ENCODE peak calls at places on chromosome 14, in nine cellular contexts. X is fibroblast of the aortic adventitia; B is stimulated activated CD8-positive, alpha-beta memory T cell treated with anti-CD3 and anti-CD28 coated beads, Interleukin-12 subunit alpha, Interleukin-12 subunit beta, amount 100 ng/mL, for 4 hours; O is IMR-90; A is Daoy; M is naive thymus-derived CD8-positive, alpha-beta T cell; K is NCI-H1694; J is thoracic aorta; C is M059J. R is an unnamed sample.

GRCh38 chr14:105999361-106000028 is 473.1 kb downstream of the TMEM121 start:
- DNase-seq in X (no peak), B (peak), O (no peak), A (peak), M (peak), K (peak), J (no peak), C (peak), R (no peak)

GRCh38 chr14:75022655-75023054 is 19.9 kb downstream of the EIF2B2 start:
- DNase-seq in X (no peak), B (no peak), O (no peak), A (peak), M (no peak), K (peak), J (no peak), C (peak), R (no peak)

GRCh38 chr14:90604356-90604755 is 207.5 kb downstream of the CALM1 start:
- DNase-seq in X (peak), B (no peak), O (no peak), A (no peak), M (no peak), K (no peak), J (no peak), C (no peak), R (no peak)

GRCh38 chr14:75229923-75230792 is 48.5 kb upstream of the FOS start:
- DNase-seq in X (peak), B (peak), O (peak), A (peak), M (peak), K (no peak), J (no peak), C (peak), R (peak)

GRCh38 chr14:91036741-91037469 is 23.5 kb downstream of the RPS6KA5 start:
- DNase-seq in X (no peak), B (no peak), O (no peak), A (no peak), M (no peak), K (no peak), J (no peak), C (no peak), R (no peak)

GRCh38 chr14:33271216-33271615 is 332.5 kb downstream of the NPAS3 start:
- DNase-seq in X (no peak), B (no peak), O (no peak), A (peak), M (no peak), K (no peak), J (no peak), C (peak), R (no peak)

GRCh38 chr14:68792830-68793733 is at the start of gene ZFP36L1:
- DNase-seq in X (peak), B (peak), O (peak), A (peak), M (peak), K (no peak), J (peak), C (peak), R (peak)

GRCh38 chr14:24411468-24412454 is 13.0 kb downstream of the NYNRIN start:
- DNase-seq in X (peak), B (no peak), O (peak), A (peak), M (no peak), K (peak), J (no peak), C (peak), R (peak)

GRCh38 chr14:76408877-76409276 is 32.9 kb downstream of the ESRRB start:
- DNase-seq in X (no peak), B (no peak), O (no peak), A (no peak), M (no peak), K (no peak), J (no peak), C (no peak), R (no peak)

GRCh38 chr14:70171719-70172118 is 17.0 kb downstream of the SLC8A3 start:
- DNase-seq in X (no peak), B (no peak), O (no peak), A (no peak), M (no peak), K (no peak), J (no peak), C (no peak), R (no peak)

GRCh38 chr14:101444116-101444515 is 117.2 kb upstream of the DIO3 start:
- DNase-seq in X (no peak), B (no peak), O (peak), A (peak), M (no peak), K (no peak), J (no peak), C (peak), R (peak)

GRCh38 chr14:34981743-34982420 is 910 bp upstream of the SRP54 start:
- DNase-seq in X (no peak), B (peak), O (peak), A (peak), M (peak), K (peak), J (no peak), C (no peak), R (peak)

GRCh38 chr14:74148705-74149104 is 63.9 kb downstream of the LIN52 start:
- DNase-seq in X (no peak), B (no peak), O (no peak), A (no peak), M (no peak), K (no peak), J (no peak), C (no peak), R (no peak)

GRCh38 chr14:53151523-53151866 is 1.6 kb downstream of the DDHD1 start:
- DNase-seq in X (no peak), B (no peak), O (no peak), A (no peak), M (no peak), K (no peak), J (no peak), C (no peak), R (no peak)

GRCh38 chr14:61885203-61885961 is 123.2 kb downstream of the SNAPC1 start:
- DNase-seq in X (no peak), B (no peak), O (no peak), A (no peak), M (no peak), K (no peak), J (no peak), C (no peak), R (no peak)

GRCh38 chr14:105746124-105746514 is 219.7 kb downstream of the TMEM121 start:
- DNase-seq in X (no peak), B (no peak), O (no peak), A (no peak), M (no peak), K (no peak), J (no peak), C (no peak), R (no peak)

GRCh38 chr14:62532186-62532585 is 513.1 kb downstream of the KCNH5 start:
- DNase-seq in X (no peak), B (no peak), O (peak), A (no peak), M (no peak), K (no peak), J (no peak), C (peak), R (no peak)

GRCh38 chr14:105075364-105076295 is 10.4 kb upstream of the GPR132 start:
- DNase-seq in X (peak), B (no peak), O (peak), A (peak), M (no peak), K (peak), J (no peak), C (no peak), R (no peak)

GRCh38 chr14:54310852-54311230 is 86.0 kb upstream of the CDKN3 start:
- DNase-seq in X (no peak), B (no peak), O (no peak), A (no peak), M (no peak), K (no peak), J (no peak), C (no peak), R (no peak)

GRCh38 chr14:96166475-96167223 is 38.0 kb upstream of the BDKRB2 start:
- DNase-seq in X (peak), B (no peak), O (peak), A (peak), M (no peak), K (no peak), J (no peak), C (peak), R (no peak)

GRCh38 chr14:75833326-75834020 is 148.3 kb downstream of the TGFB3 start:
- DNase-seq in X (no peak), B (no peak), O (no peak), A (no peak), M (no peak), K (no peak), J (no peak), C (peak), R (no peak)

GRCh38 chr14:70188608-70189540 is at the start of gene SLC8A3:
- DNase-seq in X (peak), B (no peak), O (peak), A (peak), M (no peak), K (peak), J (no peak), C (peak), R (peak)